ENCODE peak calls at places on chromosomes 12 and 14, in five cellular contexts. B is neural progenitor cell, S is upper lobe of left lung, T is foreskin keratinocyte, F is stomach. H is an unnamed sample.

GRCh38 chr12:83089575-83089974 is 402.9 kb downstream of the TMTC2 start:
- DNase-seq in B (no peak), S (no peak), T (no peak), F (no peak), H (no peak)

GRCh38 chr12:49893753-49894752 is 9.6 kb downstream of the FAIM2 start:
- DNase-seq in B (no peak), S (no peak), T (peak; percentile 67), F (peak; percentile 71), H (peak; percentile 72)

GRCh38 chr12:120199595-120200306 is 1.2 kb downstream of the RPLP0 start:
- DNase-seq in B (no peak), S (no peak), T (peak; percentile 44), F (no peak), H (peak; percentile 35)

GRCh38 chr12:120514002-120514401 is 15.0 kb downstream of the COQ5 start:
- DNase-seq in B (no peak), S (no peak), T (no peak), F (no peak), H (no peak)

GRCh38 chr12:34396861-34397590 is 374.7 kb downstream of the ALG10 start:
- DNase-seq in B (no peak), S (peak; percentile 15), T (no peak), F (peak; percentile 5), H (no peak)

GRCh38 chr14:80974338-80975078 is 19.1 kb downstream of the TSHR start:
- DNase-seq in B (no peak), S (no peak), T (no peak), F (no peak), H (no peak)

GRCh38 chr12:44000309-44000952 is 164.6 kb downstream of the TMEM117 start:
- DNase-seq in B (peak; percentile 84), S (no peak), T (peak; percentile 69), F (no peak), H (peak; percentile 43)

GRCh38 chr12:50842637-50843493 is at the start of gene TMPRSS12:
- DNase-seq in B (peak; percentile 11), S (peak; percentile 51), T (peak; percentile 45), F (no peak), H (no peak)

GRCh38 chr14:86003998-86004397 is 474.1 kb downstream of the FLRT2 start:
- DNase-seq in B (no peak), S (no peak), T (peak; percentile 39), F (no peak), H (no peak)

GRCh38 chr12:50933459-50934124 is 18.8 kb upstream of the HIGD1C start:
- DNase-seq in B (no peak), S (no peak), T (peak; percentile 54), F (no peak), H (no peak)

GRCh38 chr12:111035578-111036301 is 115.4 kb upstream of the MYL2 start:
- DNase-seq in B (peak; percentile 73), S (no peak), T (no peak), F (no peak), H (no peak)

GRCh38 chr12:71865757-71866536 is 26.4 kb downstream of the TBC1D15 start:
- DNase-seq in B (no peak), S (no peak), T (no peak), F (no peak), H (no peak)

GRCh38 chr12:56772625-56773024 is 9.5 kb downstream of the HSD17B6 start:
- DNase-seq in B (no peak), S (no peak), T (no peak), F (no peak), H (no peak)

GRCh38 chr14:85536835-85537195 is 6.9 kb downstream of the FLRT2 start:
- DNase-seq in B (no peak), S (no peak), T (no peak), F (no peak), H (no peak)

GRCh38 chr14:92515510-92516343 is 2.1 kb downstream of the RIN3 start:
- DNase-seq in B (no peak), S (no peak), T (peak; percentile 13), F (no peak), H (no peak)

GRCh38 chr12:100672075-100672592 is 98.7 kb downstream of the GAS2L3 start:
- DNase-seq in B (peak; percentile 43), S (peak; percentile 23), T (no peak), F (no peak), H (no peak)

GRCh38 chr14:100147181-100147631 is 12.2 kb downstream of the DEGS2 start:
- DNase-seq in B (no peak), S (peak; percentile 31), T (no peak), F (no peak), H (no peak)

GRCh38 chr12:100061814-100062213 is 77.1 kb upstream of the ANKS1B start:
- DNase-seq in B (no peak), S (no peak), T (no peak), F (no peak), H (no peak)

GRCh38 chr12:91381309-91381804 is 198.7 kb upstream of the DCN start:
- DNase-seq in B (peak; percentile 89), S (peak; percentile 43), T (peak; percentile 92), F (peak; percentile 48), H (peak; percentile 49)

GRCh38 chr12:57145460-57146059 is 1.9 kb downstream of the LRP1-AS start:
- DNase-seq in B (no peak), S (no peak), T (no peak), F (no peak), H (no peak)

GRCh38 chr14:94970937-94971730 is 186.2 kb downstream of the DICER1 start:
- DNase-seq in B (no peak), S (no peak), T (no peak), F (no peak), H (no peak)

GRCh38 chr12:19643635-19644034 is 204.3 kb downstream of the AEBP2 start:
- DNase-seq in B (peak; percentile 87), S (peak; percentile 30), T (peak; percentile 51), F (no peak), H (peak; percentile 40)

GRCh38 chr12:119375619-119376018 is 41.1 kb downstream of the CCDC60 start:
- DNase-seq in B (no peak), S (no peak), T (no peak), F (no peak), H (no peak)

GRCh38 chr14:76784881-76785280 is 23.6 kb downstream of the VASH1 start:
- DNase-seq in B (peak; percentile 94), S (peak; percentile 75), T (peak; percentile 40), F (peak; percentile 63), H (peak; percentile 86)

GRCh38 chr14:39492267-39492666 is 60.0 kb upstream of the FBXO33 start:
- DNase-seq in B (no peak), S (no peak), T (peak; percentile 81), F (no peak), H (peak; percentile 9)

GRCh38 chr12:93778306-93778705 is 101.1 kb downstream of the CRADD start:
- DNase-seq in B (no peak), S (no peak), T (peak; percentile 61), F (no peak), H (no peak)

GRCh38 chr12:84601483-84601882 is 311.1 kb downstream of the SLC6A15 start:
- DNase-seq in B (no peak), S (no peak), T (no peak), F (no peak), H (no peak)

GRCh38 chr12:13559318-13559978 is 362.9 kb downstream of the EMP1 start:
- DNase-seq in B (no peak), S (no peak), T (no peak), F (peak; percentile 71), H (no peak)

GRCh38 chr14:68811161-68811560 is 18.3 kb upstream of the ZFP36L1 start:
- DNase-seq in B (no peak), S (no peak), T (no peak), F (no peak), H (no peak)

DNA sequence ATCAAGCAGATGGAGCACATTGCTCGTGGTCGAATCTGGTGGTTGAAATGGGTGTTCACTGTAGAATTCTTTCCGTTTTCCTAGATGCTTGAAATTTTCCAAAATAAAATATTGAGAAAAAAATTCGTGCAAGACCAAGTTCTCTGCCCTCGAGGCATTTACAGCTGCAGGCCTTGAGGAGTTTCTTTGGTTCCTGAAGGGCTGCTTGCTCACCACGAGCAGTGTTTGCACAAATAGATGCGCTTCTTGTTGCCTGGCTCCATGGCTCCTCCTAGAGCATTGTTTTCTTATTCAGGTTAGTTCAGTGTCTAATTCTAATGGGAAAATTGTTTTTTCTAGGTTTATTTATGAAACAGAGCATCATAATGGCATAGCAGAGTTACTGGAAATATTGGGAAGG is 74.5 kb upstream of the DYNC1H1 start:
- DNase-seq in B (no peak), S (no peak), T (no peak), F (no peak), H (no peak)
- TF ChIP-seq CTCF in B (no peak), S (no peak), T (peak; percentile 28), F (no peak), H (no peak)

DNA sequence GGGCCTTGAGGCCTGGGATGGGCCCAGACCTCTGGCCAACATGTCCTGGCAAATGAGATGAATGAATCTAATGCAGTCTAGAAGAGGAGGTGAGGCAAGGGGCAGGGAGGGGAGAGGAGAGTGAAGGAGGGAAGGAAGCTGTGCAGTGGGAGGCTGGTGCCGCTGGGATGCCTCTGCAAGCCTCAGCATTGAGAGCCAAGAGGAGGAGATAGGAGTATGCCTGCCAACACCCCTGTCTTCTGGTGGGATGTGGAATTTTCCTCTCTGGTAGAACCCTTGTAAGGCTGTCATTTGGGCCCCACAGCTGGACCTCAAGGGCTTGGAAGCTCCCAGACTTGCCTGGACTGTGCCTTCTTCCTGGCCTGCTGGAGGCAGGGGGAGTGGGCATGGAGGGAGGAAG is 21.9 kb downstream of the KRT80 start:
- DNase-seq in B (no peak), S (no peak), T (no peak), F (no peak), H (no peak)
- H3K27ac ChIP-seq in B (no peak overlapping the region), S (no peak overlapping the region), T (no peak overlapping the region), F (no peak overlapping the region), H (peak overlapping the region; percentile 91)

GRCh38 chr12:112473056-112473455 is 54.3 kb downstream of the PTPN11 start:
- DNase-seq in B (peak; percentile 23), S (no peak), T (no peak), F (no peak), H (no peak)
- TF ChIP-seq CTCF in B (peak; percentile 47), S (no peak), T (peak; percentile 35), F (no peak), H (no peak)

GRCh38 chr12:62738105-62738504 is 196.8 kb downstream of the PPM1H start:
- DNase-seq in B (no peak), S (no peak), T (no peak), F (no peak), H (no peak)
- H3K27ac ChIP-seq in B (no peak overlapping the region), S (no peak overlapping the region), T (no peak overlapping the region), F (no peak overlapping the region), H (no peak overlapping the region)

GRCh38 chr12:75087656-75088055 is 122.0 kb downstream of the KCNC2 start:
- DNase-seq in B (peak; percentile 2), S (no peak), T (no peak), F (no peak), H (no peak)
- TF ChIP-seq CTCF in B (peak; percentile 35), S (no peak), T (peak; percentile 42), F (no peak), H (no peak)

H was measured in RWPE1.